ENCODE peak calls at places on chromosome 11, in four cellular contexts. V, J, I and C are unnamed samples.

GRCh38 chr11:19379465-19379864 is 138.7 kb upstream of the E2F8 start:
- DNase-seq in V (no peak), J (no peak), I (no peak), C (no peak)

GRCh38 chr11:127006311-127006710 is 5.7 kb upstream of the KIRREL3 start:
- DNase-seq in V (no peak), J (no peak), I (no peak), C (no peak)

GRCh38 chr11:121964591-121964990 is 151.4 kb downstream of the BLID start:
- DNase-seq in V (peak; percentile 17), J (no peak), I (no peak), C (no peak)

GRCh38 chr11:86738615-86739014 is 61.7 kb upstream of the PRSS23 start:
- DNase-seq in V (no peak), J (no peak), I (no peak), C (no peak)

GRCh38 chr11:65316979-65317786 is 2.5 kb downstream of the CDC42EP2 start:
- DNase-seq in V (peak; percentile 67), J (no peak), I (no peak), C (no peak)

GRCh38 chr11:11010624-11011127 is 152.8 kb upstream of the ZBED5 start:
- DNase-seq in V (peak; percentile 55), J (peak; percentile 6), I (no peak), C (no peak)

GRCh38 chr11:132646890-132647289 is 885.4 kb downstream of the OPCML start:
- DNase-seq in V (no peak), J (no peak), I (no peak), C (no peak)

GRCh38 chr11:68990995-68991780 is 10.4 kb upstream of the MRGPRD start:
- DNase-seq in V (no peak), J (no peak), I (no peak), C (no peak)

GRCh38 chr11:127461575-127462344 is 461.2 kb upstream of the KIRREL3 start:
- DNase-seq in V (no peak), J (no peak), I (no peak), C (no peak)

GRCh38 chr11:24239016-24239720 is 257.7 kb upstream of the LUZP2 start:
- DNase-seq in V (no peak), J (no peak), I (no peak), C (no peak)

GRCh38 chr11:115464269-115464668 is 39.9 kb downstream of the CADM1 start:
- DNase-seq in V (no peak), J (no peak), I (no peak), C (no peak)

GRCh38 chr11:128346808-128347207 is 240.6 kb downstream of the ETS1 start:
- DNase-seq in V (no peak), J (peak; percentile 13), I (no peak), C (no peak)

GRCh38 chr11:103636232-103636631 is 400.2 kb upstream of the DDI1 start:
- DNase-seq in V (no peak), J (no peak), I (no peak), C (no peak)

GRCh38 chr11:108618529-108618928 is 25.0 kb upstream of the EXPH5 start:
- DNase-seq in V (no peak), J (no peak), I (no peak), C (no peak)

GRCh38 chr11:57331720-57332119 is 4.0 kb downstream of the SSRP1 start:
- DNase-seq in V (no peak), J (no peak), I (no peak), C (no peak)

GRCh38 chr11:67264886-67265632 is 1.2 kb upstream of the GRK2 start:
- DNase-seq in V (no peak), J (no peak), I (no peak), C (peak; percentile 31)

GRCh38 chr11:111977141-111978027 is 40.2 kb downstream of the DIXDC1 start:
- DNase-seq in V (no peak), J (no peak), I (no peak), C (peak; percentile 58)

GRCh38 chr11:64777449-64778222 is 706 bp downstream of the SF1 start:
- DNase-seq in V (peak; percentile 81), J (peak; percentile 84), I (peak; percentile 91), C (peak; percentile 86)

GRCh38 chr11:122159173-122159701 is 43.2 kb upstream of the BLID start:
- DNase-seq in V (peak; percentile 23), J (no peak), I (no peak), C (peak; percentile 32)

GRCh38 chr11:82682003-82682751 is 51.5 kb downstream of the FAM181B start:
- DNase-seq in V (peak; percentile 76), J (no peak), I (no peak), C (no peak)

GRCh38 chr11:104944080-104944479 is 24.3 kb downstream of the CASP4 start:
- DNase-seq in V (no peak), J (no peak), I (no peak), C (no peak)

GRCh38 chr11:94068764-94069163 is 47.6 kb downstream of the HEPHL1 start:
- DNase-seq in V (no peak), J (no peak), I (no peak), C (no peak)

GRCh38 chr11:42462558-42463310 is 849.1 kb upstream of the API5 start:
- DNase-seq in V (no peak), J (no peak), I (no peak), C (no peak)

GRCh38 chr11:14378171-14378570 is 19.2 kb upstream of the RRAS2 start:
- DNase-seq in V (no peak), J (no peak), I (no peak), C (no peak)

GRCh38 chr11:28759311-28759710 is 651.1 kb downstream of the METTL15 start:
- DNase-seq in V (peak; percentile 74), J (no peak), I (no peak), C (no peak)

GRCh38 chr11:110251837-110252236 is 44.6 kb downstream of the RDX start:
- DNase-seq in V (peak; percentile 31), J (no peak), I (no peak), C (no peak)

GRCh38 chr11:86116996-86117705 is 48.3 kb upstream of the PICALM start:
- DNase-seq in V (peak; percentile 30), J (no peak), I (no peak), C (no peak)

GRCh38 chr11:26323837-26324236 is 8.1 kb upstream of the ANO3 start:
- DNase-seq in V (no peak), J (no peak), I (no peak), C (no peak)

GRCh38 chr11:76339217-76339616 is 41.7 kb downstream of the THAP12 start:
- DNase-seq in V (no peak), J (no peak), I (no peak), C (peak; percentile 65)

GRCh38 chr11:30917859-30918478 is 331.8 kb upstream of the MPPED2 start:
- DNase-seq in V (peak; percentile 47), J (no peak), I (no peak), C (no peak)

GRCh38 chr11:84800755-84801346 is 826.3 kb downstream of the DLG2 start:
- DNase-seq in V (peak; percentile 41), J (no peak), I (no peak), C (no peak)

GRCh38 chr11:24760681-24761080 is 263.8 kb downstream of the LUZP2 start:
- DNase-seq in V (no peak), J (no peak), I (no peak), C (no peak)

GRCh38 chr11:75241036-75241905 is 697 bp downstream of the TPBGL start:
- DNase-seq in V (peak; percentile 87), J (peak; percentile 82), I (peak; percentile 91), C (peak; percentile 98)

GRCh38 chr11:29227816-29228215 is 789.0 kb downstream of the KCNA4 start:
- DNase-seq in V (no peak), J (no peak), I (no peak), C (no peak)

GRCh38 chr11:116173946-116174911 is 598.6 kb downstream of the BUD13 start:
- DNase-seq in V (no peak), J (no peak), I (peak; percentile 35), C (no peak)

GRCh38 chr11:57269580-57270021 is 32.6 kb upstream of the APLNR start:
- DNase-seq in V (no peak), J (no peak), I (no peak), C (no peak)

GRCh38 chr11:61851128-61851899 is 23.2 kb downstream of the FADS2 start:
- DNase-seq in V (no peak), J (no peak), I (no peak), C (no peak)
- H3K27ac ChIP-seq in V (no peak overlapping the region), J (no peak overlapping the region), I (no peak overlapping the region), C (no peak overlapping the region)

GRCh38 chr11:134727204-134727603 is 315.2 kb upstream of the B3GAT1 start:
- DNase-seq in V (no peak), J (no peak), I (no peak), C (no peak)

GRCh38 chr11:134724779-134725140 is 312.7 kb upstream of the B3GAT1 start:
- DNase-seq in V (no peak), J (no peak), I (no peak), C (no peak)

GRCh38 chr11:134725939-134726639 is 314.0 kb upstream of the B3GAT1 start:
- DNase-seq in V (peak; percentile 19), J (no peak), I (no peak), C (no peak)

GRCh38 chr11:134724106-134724778 is 312.2 kb upstream of the B3GAT1 start:
- DNase-seq in V (no peak), J (no peak), I (no peak), C (no peak)

GRCh38 chr11:134725211-134725610 is 313.2 kb upstream of the B3GAT1 start:
- DNase-seq in V (no peak), J (no peak), I (no peak), C (no peak)
- H3K9me3 ChIP-seq in V (no peaks in the 10 kb centered on the region), J (no peaks in the 10 kb centered on the region), I (no peaks in the 10 kb centered on the region), C (no peaks in the 10 kb centered on the region)

GRCh38 chr11:55357560-55358184 is 10.1 kb upstream of the OR4A15 start:
- DNase-seq in V (peak; percentile 12), J (no peak), I (no peak), C (no peak)
- TF ChIP-seq CTCF in V (no peak), J (no peak), I (no peak), C (no peak)

GRCh38 chr11:33713162-33713913 is 12.7 kb upstream of the C11orf91 start:
- DNase-seq in V (no peak), J (no peak), I (no peak), C (no peak)
- H3K27ac ChIP-seq in V (no peak overlapping the region), J (no peak overlapping the region), I (no peak overlapping the region), C (peak overlapping the region; percentile 57)

DNA sequence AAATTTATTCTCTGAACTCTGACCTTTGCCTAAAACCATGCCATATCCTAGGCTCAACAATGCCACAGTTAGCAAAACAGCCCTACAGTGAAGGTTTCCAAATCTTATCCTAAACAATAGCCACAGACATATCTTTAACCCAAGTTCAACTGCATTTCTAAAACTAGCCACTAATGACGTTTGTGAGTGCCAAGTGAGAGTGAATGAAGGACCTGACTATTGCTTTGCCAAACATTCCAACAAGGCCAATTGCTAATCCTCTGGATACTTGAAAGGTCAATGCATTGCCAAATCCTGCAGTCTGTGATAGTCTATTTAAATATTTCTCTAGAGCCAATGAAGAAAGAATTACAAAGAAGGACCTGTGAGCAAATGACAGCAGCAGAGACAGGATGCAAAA is 2.5 kb upstream of the OR4C45 start:
- DNase-seq in V (no peak), J (no peak), I (no peak), C (no peak)
- H3K9me3 ChIP-seq in V (no peaks in the 10 kb centered on the region), J (no peaks in the 10 kb centered on the region), I (no peaks in the 10 kb centered on the region), C (peaks cover 11% of the 10 kb centered on the region)

GRCh38 chr11:12761029-12761428 is 86.8 kb downstream of the TEAD1 start:
- DNase-seq in V (peak; percentile 50), J (no peak), I (no peak), C (no peak)
- TF ChIP-seq CTCF in V (peak; percentile 36), J (no peak), I (no peak), C (no peak)

GRCh38 chr11:70271635-70271953 is 1.1 kb downstream of the PPFIA1 start:
- DNase-seq in V (no peak), J (no peak), I (no peak), C (no peak)
- H3K27ac ChIP-seq in V (peak overlapping the region; percentile 97), J (no peak overlapping the region), I (no peak overlapping the region), C (peak overlapping the region; percentile 87)